ENCODE peak calls at places on chromosome 12, in eight cellular contexts. M, G, E, C, K, B, O and X are unnamed samples.

GRCh38 chr12:58310828-58311273 is 369.5 kb downstream of the ATP23 start:
- DNase-seq in M (no peak), G (no peak), E (no peak), C (no peak), K (no peak), B (no peak), O (no peak), X (no peak)

GRCh38 chr12:56266634-56267442 is at the start of gene COQ10A:
- DNase-seq in M (peak), G (peak), E (peak), C (peak), K (peak), B (peak), O (peak), X (peak)

GRCh38 chr12:80189241-80189640 is 89.9 kb downstream of the OTOGL start:
- DNase-seq in M (no peak), G (no peak), E (no peak), C (no peak), K (no peak), B (no peak), O (no peak), X (no peak)

GRCh38 chr12:2854669-2855453 is 2.0 kb downstream of the TEX52 start:
- DNase-seq in M (no peak), G (no peak), E (no peak), C (no peak), K (peak), B (no peak), O (no peak), X (no peak)

GRCh38 chr12:143964-144649 is 69.8 kb downstream of the SLC6A12 start:
- DNase-seq in M (no peak), G (no peak), E (no peak), C (no peak), K (peak), B (no peak), O (peak), X (no peak)

GRCh38 chr12:32896438-32897275 is at the start of gene PKP2:
- DNase-seq in M (peak), G (no peak), E (peak), C (peak), K (peak), B (no peak), O (peak), X (peak)

GRCh38 chr12:124709722-124710656 is 142.6 kb upstream of the NCOR2 start:
- DNase-seq in M (no peak), G (no peak), E (no peak), C (peak), K (no peak), B (no peak), O (no peak), X (no peak)

GRCh38 chr12:4579305-4580097 is 17.5 kb downstream of the DYRK4 start:
- DNase-seq in M (no peak), G (no peak), E (no peak), C (peak), K (peak), B (no peak), O (no peak), X (no peak)